ENCODE peak calls at places on chromosomes 2 and 18, in six cellular contexts. One of them, this sample, is unnamed.
A peak's percentile ranks its signal among the peaks of the same experiment; 100 is the strongest.

GRCh38 chr2:13193075-13193474 is 476.3 kb downstream of the TRIB2 start:
- DNase-seq in HepG2: no peak
- DNase-seq in left ventricle myocardium inferior: no peak
- DNase-seq in CD4-positive, CD25-positive, alpha-beta regulatory T cell: no peak
- DNase-seq in brain microvascular endothelial cell: peak; percentile 74
- DNase-seq in IMR-90: peak; percentile 13
- DNase-seq in this sample: no peak

GRCh38 chr18:48543228-48543627 is 4.4 kb downstream of the CTIF start:
- DNase-seq in IMR-90: no peak
- DNase-seq in CD4-positive, CD25-positive, alpha-beta regulatory T cell: no peak
- DNase-seq in left ventricle myocardium inferior: no peak
- DNase-seq in brain microvascular endothelial cell: no peak
- DNase-seq in HepG2: peak; percentile 65
- DNase-seq in this sample: no peak

GRCh38 chr2:168564641-168565040 is 108.6 kb downstream of the CERS6 start:
- DNase-seq in HepG2: no peak
- DNase-seq in CD4-positive, CD25-positive, alpha-beta regulatory T cell: no peak
- DNase-seq in left ventricle myocardium inferior: no peak
- DNase-seq in IMR-90: no peak
- DNase-seq in brain microvascular endothelial cell: no peak
- DNase-seq in this sample: no peak

GRCh38 chr2:239544846-239545465 is 144.1 kb upstream of the HDAC4 start:
- DNase-seq in left ventricle myocardium inferior: no peak
- DNase-seq in CD4-positive, CD25-positive, alpha-beta regulatory T cell: no peak
- DNase-seq in HepG2: no peak
- DNase-seq in IMR-90: no peak
- DNase-seq in brain microvascular endothelial cell: no peak
- DNase-seq in this sample: no peak

GRCh38 chr2:73218298-73218697 is 4.3 kb downstream of the SMYD5 start:
- DNase-seq in brain microvascular endothelial cell: peak; percentile 23
- DNase-seq in HepG2: no peak
- DNase-seq in left ventricle myocardium inferior: no peak
- DNase-seq in IMR-90: peak; percentile 59
- DNase-seq in CD4-positive, CD25-positive, alpha-beta regulatory T cell: no peak
- DNase-seq in this sample: no peak

GRCh38 chr2:176242211-176242610 is 27.0 kb upstream of the MTX2 start:
- DNase-seq in CD4-positive, CD25-positive, alpha-beta regulatory T cell: no peak
- DNase-seq in IMR-90: no peak
- DNase-seq in HepG2: no peak
- DNase-seq in left ventricle myocardium inferior: no peak
- DNase-seq in brain microvascular endothelial cell: no peak
- DNase-seq in this sample: no peak

GRCh38 chr18:28175930-28176673 is 828 bp downstream of the CDH2 start:
- DNase-seq in brain microvascular endothelial cell: no peak
- DNase-seq in HepG2: no peak
- DNase-seq in CD4-positive, CD25-positive, alpha-beta regulatory T cell: no peak
- DNase-seq in IMR-90: peak; percentile 27
- DNase-seq in left ventricle myocardium inferior: peak; percentile 21
- DNase-seq in this sample: no peak

GRCh38 chr2:25316101-25316500 is 25.6 kb downstream of the DNMT3A start:
- DNase-seq in CD4-positive, CD25-positive, alpha-beta regulatory T cell: no peak
- DNase-seq in brain microvascular endothelial cell: no peak
- DNase-seq in IMR-90: no peak
- DNase-seq in HepG2: no peak
- DNase-seq in left ventricle myocardium inferior: peak; percentile 48
- DNase-seq in this sample: no peak

GRCh38 chr2:48114256-48114655 is 208.0 kb upstream of the FBXO11 start:
- DNase-seq in HepG2: peak; percentile 21
- DNase-seq in left ventricle myocardium inferior: no peak
- DNase-seq in brain microvascular endothelial cell: peak; percentile 63
- DNase-seq in IMR-90: peak; percentile 77
- DNase-seq in CD4-positive, CD25-positive, alpha-beta regulatory T cell: peak; percentile 18
- DNase-seq in this sample: peak; percentile 90

GRCh38 chr18:24015897-24016631 is 1.5 kb downstream of the TTC39C start:
- DNase-seq in HepG2: no peak
- DNase-seq in left ventricle myocardium inferior: no peak
- DNase-seq in IMR-90: no peak
- DNase-seq in CD4-positive, CD25-positive, alpha-beta regulatory T cell: no peak
- DNase-seq in brain microvascular endothelial cell: no peak
- DNase-seq in this sample: no peak

GRCh38 chr2:37872192-37872545 is 52.9 kb upstream of the RMDN2 start:
- DNase-seq in HepG2: no peak
- DNase-seq in left ventricle myocardium inferior: no peak
- DNase-seq in IMR-90: no peak
- DNase-seq in CD4-positive, CD25-positive, alpha-beta regulatory T cell: no peak
- DNase-seq in brain microvascular endothelial cell: no peak
- DNase-seq in this sample: no peak
- H3K27ac ChIP-seq in HepG2: no peak overlapping the region
- H3K27ac ChIP-seq in left ventricle myocardium inferior: peak overlapping the region; percentile 47
- H3K27ac ChIP-seq in IMR-90: no peak overlapping the region
- H3K27ac ChIP-seq in CD4-positive, CD25-positive, alpha-beta regulatory T cell: no peak overlapping the region
- H3K27ac ChIP-seq in brain microvascular endothelial cell: no peak overlapping the region
- H3K27ac ChIP-seq in this sample: no peak overlapping the region

GRCh38 chr2:9675369-9676351 is 44.9 kb upstream of the YWHAQ start:
- DNase-seq in left ventricle myocardium inferior: no peak
- DNase-seq in HepG2: no peak
- DNase-seq in brain microvascular endothelial cell: peak; percentile 85
- DNase-seq in CD4-positive, CD25-positive, alpha-beta regulatory T cell: no peak
- DNase-seq in IMR-90: peak; percentile 96
- DNase-seq in this sample: no peak

GRCh38 chr2:9679218-9679617 is 48.4 kb upstream of the YWHAQ start:
- DNase-seq in CD4-positive, CD25-positive, alpha-beta regulatory T cell: no peak
- DNase-seq in IMR-90: no peak
- DNase-seq in HepG2: no peak
- DNase-seq in brain microvascular endothelial cell: no peak
- DNase-seq in left ventricle myocardium inferior: no peak
- DNase-seq in this sample: no peak

GRCh38 chr2:9673914-9674481 is 43.2 kb upstream of the YWHAQ start:
- DNase-seq in left ventricle myocardium inferior: no peak
- DNase-seq in brain microvascular endothelial cell: peak; percentile 41
- DNase-seq in CD4-positive, CD25-positive, alpha-beta regulatory T cell: no peak
- DNase-seq in HepG2: no peak
- DNase-seq in IMR-90: peak; percentile 14
- DNase-seq in this sample: no peak

GRCh38 chr2:9678554-9678953 is 47.8 kb upstream of the YWHAQ start:
- DNase-seq in left ventricle myocardium inferior: no peak
- DNase-seq in IMR-90: no peak
- DNase-seq in HepG2: no peak
- DNase-seq in CD4-positive, CD25-positive, alpha-beta regulatory T cell: no peak
- DNase-seq in brain microvascular endothelial cell: no peak
- DNase-seq in this sample: no peak

DNA sequence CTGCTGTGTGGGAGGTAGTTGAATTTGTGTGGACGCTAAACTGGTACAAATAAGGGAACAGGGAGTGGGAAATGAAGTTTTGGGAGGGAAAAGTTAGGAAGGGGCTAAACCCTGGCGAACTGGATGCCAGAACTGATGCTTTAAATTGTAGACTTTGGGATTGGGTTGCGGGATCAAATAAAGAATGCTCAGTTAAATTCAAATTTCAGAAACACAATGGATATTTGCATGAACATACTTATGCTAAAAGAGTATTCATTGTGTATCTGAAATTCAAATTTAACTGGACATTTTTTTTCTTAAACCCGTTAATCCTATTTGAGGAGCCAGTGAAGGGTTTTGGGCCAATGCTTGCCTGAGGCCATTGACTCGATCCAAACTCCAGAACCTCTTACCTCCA is 44.1 kb upstream of the YWHAQ start:
- DNase-seq in IMR-90: no peak
- DNase-seq in HepG2: no peak
- DNase-seq in brain microvascular endothelial cell: no peak
- DNase-seq in left ventricle myocardium inferior: no peak
- DNase-seq in CD4-positive, CD25-positive, alpha-beta regulatory T cell: no peak
- DNase-seq in this sample: no peak
- H3K27ac ChIP-seq in IMR-90: peak overlapping the region; percentile 76
- H3K27ac ChIP-seq in HepG2: no peak overlapping the region
- H3K27ac ChIP-seq in brain microvascular endothelial cell: peak overlapping the region; percentile 73
- H3K27ac ChIP-seq in left ventricle myocardium inferior: no peak overlapping the region
- H3K27ac ChIP-seq in CD4-positive, CD25-positive, alpha-beta regulatory T cell: no peak overlapping the region
- H3K27ac ChIP-seq in this sample: no peak overlapping the region

DNA sequence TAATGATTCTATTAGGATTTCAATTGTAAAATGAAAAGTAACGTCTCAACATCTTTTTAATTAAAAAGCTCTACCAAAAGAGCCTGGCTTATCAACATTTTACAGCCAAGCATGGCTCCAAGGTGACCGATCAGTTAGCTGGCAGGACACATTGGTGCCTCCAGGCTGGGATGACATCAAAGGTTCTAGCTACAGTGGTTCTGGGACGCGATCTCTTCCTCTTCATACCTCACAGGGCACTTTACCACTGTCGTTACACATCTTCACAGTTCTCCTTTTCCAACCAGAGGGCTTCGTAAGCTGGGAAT is 685 bp downstream of the ORC2 start:
- DNase-seq in CD4-positive, CD25-positive, alpha-beta regulatory T cell: no peak
- DNase-seq in HepG2: no peak
- DNase-seq in brain microvascular endothelial cell: no peak
- DNase-seq in IMR-90: no peak
- DNase-seq in left ventricle myocardium inferior: no peak
- DNase-seq in this sample: no peak
- H3K27ac ChIP-seq in CD4-positive, CD25-positive, alpha-beta regulatory T cell: peak overlapping the region; percentile 92
- H3K27ac ChIP-seq in HepG2: peak overlapping the region; percentile 85
- H3K27ac ChIP-seq in brain microvascular endothelial cell: no peak overlapping the region
- H3K27ac ChIP-seq in IMR-90: peak overlapping the region; percentile 82
- H3K27ac ChIP-seq in left ventricle myocardium inferior: peak overlapping the region; percentile 95
- H3K27ac ChIP-seq in this sample: peak overlapping the region; percentile 86

GRCh38 chr2:200861617-200862016 is 2.8 kb downstream of the CLK1 start:
- DNase-seq in brain microvascular endothelial cell: no peak
- DNase-seq in IMR-90: no peak
- DNase-seq in CD4-positive, CD25-positive, alpha-beta regulatory T cell: no peak
- DNase-seq in left ventricle myocardium inferior: no peak
- DNase-seq in HepG2: no peak
- DNase-seq in this sample: no peak
- H3K27ac ChIP-seq in brain microvascular endothelial cell: peak overlapping the region; percentile 98
- H3K27ac ChIP-seq in IMR-90: no peak overlapping the region
- H3K27ac ChIP-seq in CD4-positive, CD25-positive, alpha-beta regulatory T cell: peak overlapping the region; percentile 100
- H3K27ac ChIP-seq in left ventricle myocardium inferior: peak overlapping the region; percentile 100
- H3K27ac ChIP-seq in HepG2: peak overlapping the region; percentile 7
- H3K27ac ChIP-seq in this sample: peak overlapping the region; percentile 11

DNA sequence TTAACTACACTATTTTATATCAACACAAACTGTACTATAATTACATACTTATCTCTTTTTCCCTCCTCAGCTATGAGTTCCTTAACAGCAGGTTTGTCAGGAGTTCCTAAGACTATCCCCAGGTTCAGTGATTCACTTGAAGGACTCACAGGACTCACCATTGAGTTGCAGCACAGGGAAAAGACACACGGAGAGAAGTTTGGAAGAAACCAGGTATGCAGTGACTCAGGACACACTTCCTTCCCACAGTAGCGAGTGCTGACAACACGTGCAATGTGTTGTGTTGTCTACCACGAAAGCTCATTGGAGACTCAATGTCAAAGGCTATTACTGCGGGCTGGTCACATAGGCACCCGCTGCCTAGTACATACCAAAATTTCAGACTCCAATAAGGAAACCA is 32.0 kb downstream of the MGAT4A start:
- DNase-seq in HepG2: no peak
- DNase-seq in left ventricle myocardium inferior: no peak
- DNase-seq in IMR-90: no peak
- DNase-seq in CD4-positive, CD25-positive, alpha-beta regulatory T cell: no peak
- DNase-seq in brain microvascular endothelial cell: no peak
- DNase-seq in this sample: peak; percentile 50
- H3K27ac ChIP-seq in HepG2: no peak overlapping the region
- H3K27ac ChIP-seq in left ventricle myocardium inferior: no peak overlapping the region
- H3K27ac ChIP-seq in IMR-90: no peak overlapping the region
- H3K27ac ChIP-seq in CD4-positive, CD25-positive, alpha-beta regulatory T cell: no peak overlapping the region
- H3K27ac ChIP-seq in brain microvascular endothelial cell: no peak overlapping the region
- H3K27ac ChIP-seq in this sample: no peak overlapping the region

GRCh38 chr18:8726281-8726680 is 20.9 kb downstream of the MTCL1 start:
- DNase-seq in IMR-90: no peak
- DNase-seq in HepG2: no peak
- DNase-seq in brain microvascular endothelial cell: no peak
- DNase-seq in CD4-positive, CD25-positive, alpha-beta regulatory T cell: no peak
- DNase-seq in left ventricle myocardium inferior: no peak
- DNase-seq in this sample: no peak

GRCh38 chr18:8734496-8734895 is 29.1 kb downstream of the MTCL1 start:
- DNase-seq in brain microvascular endothelial cell: no peak
- DNase-seq in IMR-90: no peak
- DNase-seq in HepG2: no peak
- DNase-seq in CD4-positive, CD25-positive, alpha-beta regulatory T cell: no peak
- DNase-seq in left ventricle myocardium inferior: no peak
- DNase-seq in this sample: no peak

GRCh38 chr18:8726963-8727730 is 21.8 kb downstream of the MTCL1 start:
- DNase-seq in brain microvascular endothelial cell: no peak
- DNase-seq in left ventricle myocardium inferior: no peak
- DNase-seq in HepG2: no peak
- DNase-seq in CD4-positive, CD25-positive, alpha-beta regulatory T cell: no peak
- DNase-seq in IMR-90: no peak
- DNase-seq in this sample: no peak

GRCh38 chr18:8732442-8733360 is 27.3 kb downstream of the MTCL1 start:
- DNase-seq in IMR-90: no peak
- DNase-seq in brain microvascular endothelial cell: no peak
- DNase-seq in HepG2: peak; percentile 83
- DNase-seq in left ventricle myocardium inferior: no peak
- DNase-seq in CD4-positive, CD25-positive, alpha-beta regulatory T cell: no peak
- DNase-seq in this sample: no peak

DNA sequence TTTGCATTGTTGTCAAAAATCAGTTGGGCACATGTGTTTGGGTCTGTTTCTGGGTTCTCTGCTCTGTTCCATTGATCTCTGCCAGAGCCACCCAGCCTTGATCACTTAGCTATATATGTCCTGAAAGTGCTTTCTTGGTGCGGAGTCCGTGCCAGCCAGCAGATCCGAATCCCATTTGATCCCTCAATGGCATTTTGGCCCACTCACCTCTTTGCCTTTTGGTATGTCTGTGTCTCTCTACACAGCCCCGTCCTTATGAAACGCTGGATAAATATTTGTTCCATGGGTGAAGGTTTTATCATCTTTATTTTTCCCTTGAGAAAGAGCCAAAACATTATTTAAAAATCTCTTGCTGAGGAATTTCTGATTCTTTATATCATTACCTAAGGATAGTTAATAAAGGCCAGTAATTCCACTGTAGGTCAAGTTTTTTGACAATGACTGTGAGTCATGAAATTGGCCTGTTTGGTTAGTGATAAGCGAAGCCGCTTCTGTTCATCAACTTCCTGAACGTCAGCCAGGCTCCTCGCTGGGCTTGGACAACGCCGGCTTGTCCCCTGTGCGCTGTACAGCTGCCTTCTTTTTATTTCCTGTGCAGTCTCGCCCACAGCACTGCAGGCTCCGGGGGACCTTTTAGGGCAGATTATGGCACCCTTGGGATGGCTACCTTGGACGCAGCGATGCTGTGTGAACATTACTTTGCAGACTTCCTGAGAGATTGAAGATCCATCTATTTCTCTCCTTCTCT is 24.9 kb downstream of the MTCL1 start:
- DNase-seq in brain microvascular endothelial cell: peak; percentile 97
- DNase-seq in IMR-90: peak; percentile 94
- DNase-seq in HepG2: peak; percentile 91
- DNase-seq in left ventricle myocardium inferior: peak; percentile 59
- DNase-seq in CD4-positive, CD25-positive, alpha-beta regulatory T cell: no peak
- DNase-seq in this sample: peak; percentile 80
- H3K27ac ChIP-seq in brain microvascular endothelial cell: peak overlapping the region; percentile 92
- H3K27ac ChIP-seq in IMR-90: peak overlapping the region; percentile 72
- H3K27ac ChIP-seq in HepG2: peak overlapping the region; percentile 56
- H3K27ac ChIP-seq in left ventricle myocardium inferior: peak overlapping the region; percentile 43
- H3K27ac ChIP-seq in CD4-positive, CD25-positive, alpha-beta regulatory T cell: no peak overlapping the region
- H3K27ac ChIP-seq in this sample: peak overlapping the region; percentile 61

GRCh38 chr2:96477458-96477857 is 27.7 kb downstream of the NEURL3 start:
- DNase-seq in CD4-positive, CD25-positive, alpha-beta regulatory T cell: no peak
- DNase-seq in HepG2: no peak
- DNase-seq in left ventricle myocardium inferior: no peak
- DNase-seq in IMR-90: no peak
- DNase-seq in brain microvascular endothelial cell: no peak
- DNase-seq in this sample: no peak
- H3K27ac ChIP-seq in CD4-positive, CD25-positive, alpha-beta regulatory T cell: no peak overlapping the region
- H3K27ac ChIP-seq in HepG2: no peak overlapping the region
- H3K27ac ChIP-seq in left ventricle myocardium inferior: no peak overlapping the region
- H3K27ac ChIP-seq in IMR-90: no peak overlapping the region
- H3K27ac ChIP-seq in brain microvascular endothelial cell: no peak overlapping the region
- H3K27ac ChIP-seq in this sample: no peak overlapping the region